ENCODE peak calls at places on chromosome 20, in ten cellular contexts. P is endothelial cell of umbilical vein, E is OCI-LY7, K is foreskin keratinocyte, A is hepatocyte, C is HepG2, R is esophagus squamous epithelium, Z is adrenal gland, G is tibial artery, L is H9. F is an unnamed sample. For H3K4me1, the result is how much of the 10 kb centered on the place peaks cover.

GRCh38 chr20:63737940-63738686 is 1.5 kb upstream of the SLC2A4RG start:
- DNase-seq in P (no peak), E (peak), K (no peak), A (peak), C (peak), R (no peak), Z (no peak), G (no peak), L (peak), F (no peak)

GRCh38 chr20:17887331-17888030 is 81.1 kb downstream of the SNX5 start:
- DNase-seq in P (no peak), E (no peak), K (no peak), A (no peak), C (peak), R (no peak), Z (no peak), G (no peak), L (no peak), F (no peak)

GRCh38 chr20:38432292-38432691 is 2.8 kb downstream of the SNHG17 start:
- DNase-seq in P (no peak), E (no peak), K (no peak), A (no peak), C (no peak), R (no peak), Z (no peak), G (no peak), L (no peak), F (no peak)

GRCh38 chr20:4925842-4926530 is 75.3 kb downstream of the SLC23A2 start:
- DNase-seq in P (peak), E (no peak), K (peak), A (no peak), C (no peak), R (no peak), Z (peak), G (peak), L (no peak), F (peak)

GRCh38 chr20:39849664-39850063 is 839.4 kb downstream of the MAFB start:
- DNase-seq in P (peak), E (no peak), K (peak), A (peak), C (no peak), R (no peak), Z (peak), G (peak), L (no peak), F (no peak)

GRCh38 chr20:21840991-21841390 is 135.5 kb downstream of the PAX1 start:
- DNase-seq in P (no peak), E (no peak), K (no peak), A (no peak), C (no peak), R (no peak), Z (no peak), G (no peak), L (no peak), F (peak)

GRCh38 chr20:17940447-17940971 is 28.1 kb downstream of the SNX5 start:
- DNase-seq in P (no peak), E (no peak), K (no peak), A (no peak), C (no peak), R (no peak), Z (no peak), G (no peak), L (peak), F (no peak)

GRCh38 chr20:17493173-17493572 is 38.0 kb downstream of the BFSP1 start:
- DNase-seq in P (no peak), E (no peak), K (no peak), A (no peak), C (no peak), R (no peak), Z (no peak), G (no peak), L (peak), F (no peak)

GRCh38 chr20:53819973-53820451 is 226.4 kb upstream of the ZNF217 start:
- DNase-seq in P (no peak), E (no peak), K (no peak), A (no peak), C (no peak), R (no peak), Z (no peak), G (no peak), L (no peak), F (no peak)

GRCh38 chr20:57223648-57224489 is 42.6 kb downstream of the BMP7 start:
- DNase-seq in P (no peak), E (peak), K (peak), A (no peak), C (no peak), R (no peak), Z (peak), G (peak), L (no peak), F (peak)
- TF ChIP-seq CTCF in P (no peak), E (peak), K (peak), A (peak), C (no peak), R (no peak), Z (no peak), G (no peak), L (no peak), F (peak)

DNA sequence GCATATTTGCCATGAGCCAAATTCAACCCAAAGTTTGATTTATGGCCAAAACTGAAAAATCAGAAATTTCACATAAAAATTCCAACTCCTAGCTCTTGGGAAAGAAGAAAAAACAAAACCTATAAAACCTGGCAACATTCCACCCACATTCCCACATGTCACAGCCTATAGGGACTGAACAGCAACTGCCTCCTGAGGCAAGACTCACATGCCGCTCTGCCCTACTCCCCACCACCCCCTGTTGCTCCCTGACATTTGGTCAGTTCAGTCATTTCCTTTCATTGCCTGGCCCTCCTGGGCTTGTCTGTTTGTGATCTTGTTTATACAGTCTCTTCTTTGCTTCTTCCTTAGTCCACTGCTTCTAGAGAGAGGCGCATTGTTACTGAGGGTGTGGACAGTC is 31.6 kb downstream of the NFATC2 start:
- DNase-seq in P (no peak), E (no peak), K (peak), A (no peak), C (no peak), R (no peak), Z (no peak), G (no peak), L (no peak), F (no peak)
- H3K4me1 ChIP-seq in P (under half), E (under half), K (under half), A (under half), C (under half), R (under half), Z (under half), G (under half), L (under half), F (under half)

GRCh38 chr20:36479938-36480337 is 61.4 kb upstream of the MYL9 start:
- DNase-seq in P (no peak), E (no peak), K (no peak), A (no peak), C (no peak), R (no peak), Z (no peak), G (no peak), L (no peak), F (no peak)
- TF ChIP-seq CTCF in P (no peak), E (no peak), K (peak), A (no peak), C (no peak), R (no peak), Z (no peak), G (no peak), L (peak), F (peak)

GRCh38 chr20:33042983-33043730 is 10.5 kb upstream of the BPIFB3 start:
- DNase-seq in P (no peak), E (no peak), K (no peak), A (no peak), C (no peak), R (no peak), Z (no peak), G (no peak), L (no peak), F (no peak)

GRCh38 chr20:33043731-33044181 is 9.9 kb upstream of the BPIFB3 start:
- DNase-seq in P (no peak), E (no peak), K (no peak), A (no peak), C (peak), R (no peak), Z (no peak), G (no peak), L (no peak), F (no peak)

GRCh38 chr20:33042430-33042829 is 11.0 kb downstream of the BPIFB6 start:
- DNase-seq in P (no peak), E (no peak), K (no peak), A (no peak), C (no peak), R (no peak), Z (no peak), G (no peak), L (no peak), F (no peak)

GRCh38 chr20:33051333-33051732 is 2.4 kb upstream of the BPIFB3 start:
- DNase-seq in P (no peak), E (no peak), K (no peak), A (no peak), C (peak), R (no peak), Z (no peak), G (no peak), L (no peak), F (no peak)

GRCh38 chr20:33046412-33046811 is 7.3 kb upstream of the BPIFB3 start:
- DNase-seq in P (no peak), E (no peak), K (peak), A (no peak), C (no peak), R (no peak), Z (no peak), G (no peak), L (no peak), F (no peak)
- H3K4me1 ChIP-seq in P (under half), E (under half), K (under half), A (under half), C (under half), R (under half), Z (under half), G (under half), L (under half), F (under half)

DNA sequence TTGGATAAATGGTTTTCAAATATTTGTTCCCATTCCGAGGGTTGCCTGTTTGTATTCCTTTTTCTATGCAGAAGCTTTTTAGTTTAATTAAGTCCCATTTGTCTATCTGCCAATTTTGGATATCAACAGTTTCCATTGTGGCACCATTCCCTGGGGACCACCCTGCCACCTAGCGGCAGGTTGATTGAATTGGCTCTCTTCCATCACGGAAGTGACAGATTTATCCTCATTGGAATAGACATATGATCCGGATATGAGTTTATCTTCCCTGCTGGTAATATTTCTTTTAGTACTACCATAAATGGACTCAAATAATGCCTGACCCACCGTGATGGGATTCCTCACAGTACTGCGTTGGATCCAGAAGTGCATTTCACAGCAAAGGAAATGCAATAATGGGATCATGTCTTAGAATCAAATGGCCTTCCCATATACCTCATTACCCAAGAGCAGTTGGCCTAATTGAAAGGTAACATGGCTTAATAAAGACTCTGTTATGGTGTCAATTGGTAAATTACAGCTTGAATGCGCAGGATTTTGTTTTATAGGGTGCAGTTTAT is 327.0 kb downstream of the BMP2 start:
- DNase-seq in P (peak), E (peak), K (peak), A (peak), C (peak), R (no peak), Z (no peak), G (no peak), L (peak), F (peak)
- TF ChIP-seq CTCF in P (peak), E (peak), K (peak), A (peak), C (peak), R (peak), Z (peak), G (no peak), L (peak), F (peak)

DNA sequence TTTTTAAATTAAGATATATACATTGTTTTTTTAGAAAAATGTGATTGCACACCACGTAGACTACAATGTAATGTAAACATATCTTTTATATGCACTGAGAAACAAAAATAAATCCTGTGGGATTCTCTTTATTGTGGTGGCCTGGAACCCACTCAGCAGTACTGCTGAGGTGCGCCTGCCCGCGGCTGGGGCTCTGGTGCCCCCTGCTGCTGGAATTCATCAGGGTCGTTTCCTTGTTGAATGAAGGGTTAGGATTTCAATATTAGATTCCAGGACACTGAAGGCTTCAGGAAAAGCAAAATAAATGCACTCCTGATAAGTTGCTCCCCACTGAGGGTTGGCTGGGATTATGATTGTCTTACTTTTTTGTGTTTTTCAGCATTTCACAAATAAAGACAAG is 175.8 kb upstream of the GGTLC1 start:
- DNase-seq in P (peak), E (peak), K (no peak), A (no peak), C (peak), R (no peak), Z (no peak), G (no peak), L (peak), F (peak)
- H3K4me1 ChIP-seq in P (under half), E (under half), K (under half), A (under half), C (under half), R (under half), Z (under half), G (under half), L (under half), F (under half)

F was measured in PC-3.